ENCODE peak calls at places on chromosome 1, in four cellular contexts. P is hepatocyte, A is PC-3, M is endodermal cell. T is an unnamed sample. For H3K27me3, the result is how much of the 10 kb centered on the place peaks cover.

GRCh38 chr1:34617717-34618116 is 137.1 kb upstream of the GJB5 start:
- DNase-seq in P (no peak), A (no peak), M (no peak), T (no peak)

GRCh38 chr1:12546771-12547585 is 71.0 kb downstream of the DHRS3 start:
- DNase-seq in M (no peak), P (no peak), A (no peak), T (peak)

GRCh38 chr1:240765732-240766363 is 153.9 kb upstream of the GREM2 start:
- DNase-seq in M (no peak), A (peak), P (peak), T (no peak)

GRCh38 chr1:248849152-248849551 is 9.7 kb downstream of the ZNF692 start:
- DNase-seq in A (no peak), M (peak), P (no peak), T (no peak)

GRCh38 chr1:201028473-201028889 is 5.0 kb upstream of the KIF21B start:
- DNase-seq in M (no peak), P (no peak), A (no peak), T (no peak)

GRCh38 chr1:152869808-152870419 is 8.2 kb upstream of the SMCP start:
- DNase-seq in P (peak), M (peak), A (peak), T (peak)

GRCh38 chr1:93180723-93181613 is at the start of gene CCDC18:
- DNase-seq in A (peak), M (no peak), P (no peak), T (no peak)

GRCh38 chr1:229209816-229210215 is 61.1 kb upstream of the RAB4A start:
- DNase-seq in P (peak), A (no peak), M (no peak), T (no peak)

GRCh38 chr1:90717665-90718410 is 736 bp upstream of the BARHL2 start:
- DNase-seq in P (peak), A (no peak), M (peak), T (no peak)

GRCh38 chr1:101438359-101438758 is 201.5 kb downstream of the S1PR1 start:
- DNase-seq in A (peak), M (peak), P (peak), T (no peak)

GRCh38 chr1:10540277-10541005 is 65.7 kb downstream of the PEX14 start:
- DNase-seq in A (no peak), P (no peak), M (no peak), T (peak)

GRCh38 chr1:172609528-172609927 is 49.4 kb upstream of the FASLG start:
- DNase-seq in P (no peak), A (peak), M (no peak), T (no peak)

GRCh38 chr1:1429671-1430073 is 5.8 kb upstream of the VWA1 start:
- DNase-seq in M (no peak), A (no peak), P (no peak), T (no peak)
- H3K27me3 ChIP-seq in M (under half), A (under half), P (under half), T (under half)

GRCh38 chr1:13888351-13888996 is 188.5 kb downstream of the PRDM2 start:
- DNase-seq in M (peak), P (peak), A (no peak), T (no peak)
- H3K27me3 ChIP-seq in M (half or more), P (under half), A (half or more), T (under half)

DNA sequence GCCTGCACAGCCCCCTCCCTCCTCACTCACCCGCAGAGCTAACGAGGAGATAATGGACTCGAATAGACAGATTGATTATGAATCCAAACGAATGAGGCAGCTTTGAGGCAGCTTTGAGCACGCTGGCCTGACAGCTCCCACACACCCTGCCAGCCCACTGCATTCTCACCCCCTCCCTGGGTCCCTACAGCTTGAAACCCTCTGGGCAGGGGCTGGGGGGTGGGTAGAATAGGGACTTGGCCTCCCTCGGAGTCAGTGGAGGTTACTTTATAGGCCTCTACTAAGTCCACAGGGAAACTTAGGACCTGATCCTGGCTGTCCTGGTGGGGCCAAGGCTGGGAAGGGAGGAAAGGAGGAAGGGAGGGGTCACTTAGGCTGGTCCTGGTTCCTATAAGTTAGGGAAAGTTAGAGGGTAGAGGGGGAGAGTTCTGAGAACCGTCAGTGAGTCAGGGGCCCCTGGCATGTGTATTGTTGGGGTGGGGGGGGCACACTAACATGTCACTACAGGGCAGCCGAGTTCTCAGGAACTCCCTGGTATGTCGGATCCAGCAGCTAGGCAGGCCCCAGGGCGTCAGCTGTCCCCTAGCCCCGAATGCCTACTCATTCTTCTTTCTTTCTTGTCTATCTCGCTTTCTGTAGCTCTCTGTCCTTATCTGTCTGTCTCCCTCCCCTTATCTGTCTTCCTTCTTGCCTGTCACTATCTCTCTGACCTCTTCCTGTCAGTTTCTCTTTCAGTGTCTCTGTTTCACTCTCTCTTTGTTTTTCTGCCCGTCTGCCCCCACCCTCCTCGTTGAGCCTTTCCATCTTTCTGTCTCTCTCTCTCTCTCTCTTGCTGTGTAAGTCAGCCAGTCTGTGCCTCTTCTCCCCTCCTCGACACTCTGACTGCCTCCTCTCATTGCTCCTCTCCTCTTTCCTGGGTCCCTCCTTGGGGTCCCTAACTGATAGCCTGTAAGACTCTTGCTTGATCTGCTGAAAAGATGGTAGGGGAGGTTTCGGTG is 2.2 kb downstream of the NTRK1 start:
- DNase-seq in M (no peak), P (no peak), A (no peak), T (no peak)
- H3K27me3 ChIP-seq in M (half or more), P (half or more), A (under half), T (under half)

GRCh38 chr1:68285046-68285445 is 52.7 kb upstream of the WLS start:
- DNase-seq in A (no peak), M (no peak), P (no peak), T (no peak)
- H3K27me3 ChIP-seq in A (under half), M (under half), P (under half), T (under half)

T was measured in dorsolateral prefrontal cortex.